ENCODE peak calls at places on chromosomes 1 and 21, in five cellular contexts. Y is colonic mucosa, M is coronary artery, I is pancreas, Z is upper lobe of right lung. V is an unnamed sample.

GRCh38 chr21:34724131-34724856 is 55.5 kb downstream of the CLIC6 start:
- DNase-seq in Y (no peak), M (no peak), Z (no peak), I (no peak), V (no peak)

GRCh38 chr21:41357546-41357945 is 4.3 kb upstream of the MX2 start:
- DNase-seq in Z (no peak), I (no peak), M (no peak), Y (no peak), V (no peak)

GRCh38 chr1:192588546-192588945 is 13.0 kb downstream of the RGS1 start:
- DNase-seq in Y (no peak), Z (no peak), M (no peak), I (no peak), V (no peak)

GRCh38 chr1:113142791-113143190 is 69.8 kb downstream of the LRIG2 start:
- DNase-seq in Y (no peak), I (no peak), M (no peak), Z (no peak), V (no peak)

GRCh38 chr1:167922611-167923074 is 8.7 kb upstream of the ADCY10 start:
- DNase-seq in Y (no peak), Z (no peak), I (no peak), M (no peak), V (no peak)

GRCh38 chr1:101438359-101438758 is 201.5 kb downstream of the S1PR1 start:
- DNase-seq in Z (no peak), Y (no peak), M (no peak), I (no peak), V (no peak)

GRCh38 chr1:154661110-154661509 is 53.1 kb upstream of the ADAR start:
- DNase-seq in Y (no peak), I (no peak), Z (no peak), M (no peak), V (no peak)

GRCh38 chr1:64019818-64020217 is 183.6 kb upstream of the UBE2U start:
- DNase-seq in Y (peak; percentile 21), Z (no peak), M (no peak), I (no peak), V (peak; percentile 32)

GRCh38 chr1:200176181-200176580 is 148.7 kb downstream of the NR5A2 start:
- DNase-seq in Z (no peak), M (no peak), Y (no peak), I (no peak), V (no peak)

GRCh38 chr21:46357684-46358425 is 33.9 kb downstream of the PCNT start:
- DNase-seq in Y (no peak), M (no peak), Z (no peak), I (no peak), V (no peak)

GRCh38 chr1:218323568-218324225 is 21.4 kb upstream of the TGFB2 start:
- DNase-seq in M (no peak), I (peak; percentile 71), Y (no peak), Z (no peak), V (no peak)
- H3K4me3 ChIP-seq in M (no peak overlapping the region), I (no peak overlapping the region), Y (no peak overlapping the region), Z (no peak overlapping the region), V (no peak overlapping the region)

DNA sequence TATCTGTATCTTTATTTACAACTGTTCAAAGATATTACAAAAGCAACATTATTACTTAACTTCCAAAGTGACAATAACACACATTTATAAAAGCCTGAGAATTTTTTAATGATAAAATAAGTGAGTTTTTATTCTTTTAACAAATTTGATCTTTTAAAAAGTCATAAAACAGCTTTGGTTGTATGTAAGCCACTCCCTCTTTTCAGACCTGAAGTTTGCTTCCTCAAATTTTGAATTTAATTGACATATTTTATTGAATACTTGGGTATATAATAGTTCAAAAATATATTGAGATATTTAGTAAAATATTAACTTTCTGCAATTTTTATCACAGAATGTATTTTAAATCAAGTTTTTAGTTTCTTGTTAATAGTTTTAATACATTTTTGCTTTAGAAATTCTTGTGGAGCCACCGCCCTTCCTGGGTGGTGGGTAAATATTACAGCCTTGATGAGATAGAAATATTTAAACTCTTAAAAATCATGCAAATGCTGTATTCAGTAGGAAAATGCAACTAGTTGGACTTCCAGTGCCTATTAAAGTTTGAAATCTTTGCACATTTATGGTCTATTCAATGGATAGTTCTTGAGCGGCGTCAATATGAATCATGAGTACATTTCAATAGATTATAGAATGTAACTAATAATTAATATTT is 868 bp downstream of the PTPRC start:
- DNase-seq in I (no peak), Z (no peak), Y (no peak), M (no peak), V (no peak)
- H3K4me3 ChIP-seq in I (peak overlapping the region; percentile 17), Z (peak overlapping the region; percentile 47), Y (peak overlapping the region; percentile 9), M (peak overlapping the region; percentile 40), V (peak overlapping the region; percentile 23)

GRCh38 chr1:14970115-14970798 is 183.3 kb upstream of the TMEM51 start:
- DNase-seq in Z (no peak), I (peak; percentile 23), Y (peak; percentile 52), M (peak; percentile 88), V (no peak)
- H3K4me3 ChIP-seq in Z (no peak overlapping the region), I (no peak overlapping the region), Y (no peak overlapping the region), M (peak overlapping the region; percentile 4), V (no peak overlapping the region)

DNA sequence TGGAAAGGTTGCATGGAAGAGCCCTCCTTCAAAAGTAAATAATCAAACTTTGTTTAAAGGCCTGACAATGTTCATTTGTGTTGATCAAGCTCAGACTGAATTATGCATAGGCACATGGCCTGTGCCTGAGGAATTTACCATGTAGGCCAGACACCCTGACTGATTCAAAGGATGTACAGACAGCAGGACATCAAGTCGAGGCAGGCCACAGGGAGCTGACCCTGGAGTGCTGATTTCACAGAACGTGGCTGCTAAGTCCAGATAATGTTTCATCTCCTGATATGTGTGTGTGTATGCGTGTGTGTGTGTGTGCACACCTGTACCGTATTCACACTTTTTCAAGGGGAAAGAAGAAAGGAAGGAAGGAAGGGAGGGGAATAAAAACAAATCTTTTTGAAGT is 34.1 kb downstream of the NAV1 start:
- DNase-seq in I (no peak), Y (no peak), M (no peak), Z (no peak), V (no peak)
- H3K4me3 ChIP-seq in I (no peak overlapping the region), Y (no peak overlapping the region), M (no peak overlapping the region), Z (no peak overlapping the region), V (no peak overlapping the region)

GRCh38 chr1:190475394-190476250 is 2.0 kb downstream of the BRINP3 start:
- DNase-seq in I (peak; percentile 51), M (no peak), Z (peak; percentile 44), Y (peak; percentile 66), V (no peak)
- H3K4me3 ChIP-seq in I (peak overlapping the region; percentile 8), M (peak overlapping the region; percentile 2), Z (peak overlapping the region; percentile 21), Y (peak overlapping the region; percentile 33), V (peak overlapping the region; percentile 71)

GRCh38 chr1:39656416-39656815 is 15.5 kb downstream of the NT5C1A start:
- DNase-seq in I (no peak), M (no peak), Y (no peak), Z (no peak), V (no peak)

GRCh38 chr1:39655578-39656268 is 16.2 kb downstream of the NT5C1A start:
- DNase-seq in Y (no peak), Z (no peak), M (no peak), I (no peak), V (no peak)

GRCh38 chr1:39659110-39659509 is 12.8 kb downstream of the NT5C1A start:
- DNase-seq in Y (no peak), I (no peak), Z (no peak), M (no peak), V (no peak)

GRCh38 chr1:39657923-39658485 is 13.9 kb downstream of the NT5C1A start:
- DNase-seq in Z (peak; percentile 82), I (peak; percentile 90), M (no peak), Y (peak; percentile 71), V (no peak)

GRCh38 chr1:39657402-39657801 is 14.5 kb downstream of the NT5C1A start:
- DNase-seq in Z (no peak), M (no peak), Y (no peak), I (no peak), V (no peak)
- H3K4me3 ChIP-seq in Z (no peak overlapping the region), M (no peak overlapping the region), Y (no peak overlapping the region), I (no peak overlapping the region), V (no peak overlapping the region)